ENCODE peak calls at places on chromosomes 11 and 22, in seven cellular contexts. One of them, this sample, is unnamed.

GRCh38 chr11:113881856-113882255 is 6.5 kb upstream of the USP28 start:
- DNase-seq in MCF 10A: peak
- DNase-seq in astrocyte of the spinal cord: no peak
- DNase-seq in NCI-H187 treated with DMSO at 0.1 percent for 48 hours: no peak
- DNase-seq in prostate gland: no peak
- DNase-seq in amygdala: no peak
- DNase-seq in B cell: no peak
- DNase-seq in this sample: peak

GRCh38 chr11:114233755-114234154 is 62.4 kb upstream of the NNMT start:
- DNase-seq in MCF 10A: no peak
- DNase-seq in astrocyte of the spinal cord: no peak
- DNase-seq in NCI-H187 treated with DMSO at 0.1 percent for 48 hours: no peak
- DNase-seq in prostate gland: no peak
- DNase-seq in amygdala: no peak
- DNase-seq in B cell: no peak
- DNase-seq in this sample: peak

GRCh38 chr22:39471421-39472141 is 14.8 kb downstream of the MGAT3 start:
- DNase-seq in MCF 10A: no peak
- DNase-seq in astrocyte of the spinal cord: peak
- DNase-seq in NCI-H187 treated with DMSO at 0.1 percent for 48 hours: no peak
- DNase-seq in prostate gland: no peak
- DNase-seq in amygdala: no peak
- DNase-seq in B cell: peak
- DNase-seq in this sample: peak

GRCh38 chr11:104991994-104992393 is 23.6 kb upstream of the CASP4 start:
- DNase-seq in MCF 10A: no peak
- DNase-seq in astrocyte of the spinal cord: no peak
- DNase-seq in NCI-H187 treated with DMSO at 0.1 percent for 48 hours: no peak
- DNase-seq in prostate gland: no peak
- DNase-seq in amygdala: no peak
- DNase-seq in B cell: no peak
- DNase-seq in this sample: no peak

GRCh38 chr11:11816511-11817319 is 25.1 kb upstream of the USP47 start:
- DNase-seq in MCF 10A: peak
- DNase-seq in astrocyte of the spinal cord: no peak
- DNase-seq in NCI-H187 treated with DMSO at 0.1 percent for 48 hours: no peak
- DNase-seq in prostate gland: no peak
- DNase-seq in amygdala: no peak
- DNase-seq in B cell: no peak
- DNase-seq in this sample: no peak

GRCh38 chr11:43933608-43934358 is 8.7 kb upstream of the C11orf96 start:
- DNase-seq in MCF 10A: no peak
- DNase-seq in astrocyte of the spinal cord: peak
- DNase-seq in NCI-H187 treated with DMSO at 0.1 percent for 48 hours: no peak
- DNase-seq in prostate gland: no peak
- DNase-seq in amygdala: no peak
- DNase-seq in B cell: no peak
- DNase-seq in this sample: peak

GRCh38 chr11:134512791-134513538 is 100.9 kb upstream of the B3GAT1 start:
- DNase-seq in MCF 10A: no peak
- DNase-seq in astrocyte of the spinal cord: no peak
- DNase-seq in NCI-H187 treated with DMSO at 0.1 percent for 48 hours: no peak
- DNase-seq in prostate gland: no peak
- DNase-seq in amygdala: no peak
- DNase-seq in B cell: no peak
- DNase-seq in this sample: no peak

GRCh38 chr11:95419915-95420314 is 188.9 kb upstream of the SESN3 start:
- DNase-seq in MCF 10A: peak
- DNase-seq in astrocyte of the spinal cord: peak
- DNase-seq in NCI-H187 treated with DMSO at 0.1 percent for 48 hours: no peak
- DNase-seq in prostate gland: no peak
- DNase-seq in amygdala: no peak
- DNase-seq in B cell: no peak
- DNase-seq in this sample: peak

GRCh38 chr11:26905368-26905767 is 88.5 kb upstream of the FIBIN start:
- DNase-seq in MCF 10A: peak
- DNase-seq in astrocyte of the spinal cord: peak
- DNase-seq in NCI-H187 treated with DMSO at 0.1 percent for 48 hours: no peak
- DNase-seq in prostate gland: no peak
- DNase-seq in amygdala: no peak
- DNase-seq in B cell: no peak
- DNase-seq in this sample: peak

This sample was measured in astrocyte of the hippocampus.